ENCODE peak calls at places on chromosomes 5 and 9, in seven cellular contexts. O is RKO; C is stimulated activated CD4-positive, alpha-beta T cell treated with anti-CD3 and anti-CD28 coated beads, Interleukin-4, amount 100 ng/mL, for 24 hours; X is HTR-8/SVneo; P is sigmoid colon; V is NCI-H1105; E is substantia nigra. S is an unnamed sample.

GRCh38 chr5:1187950-1188334 is 13.5 kb upstream of the SLC6A19 start:
- DNase-seq in E (no peak), C (no peak), P (no peak), O (no peak), V (no peak), X (no peak), S (no peak)

GRCh38 chr5:115586525-115587146 is 15.6 kb downstream of the TICAM2 start:
- DNase-seq in C (no peak), V (no peak), E (no peak), X (peak), P (no peak), O (peak), S (no peak)

GRCh38 chr5:163569284-163569683 is 63.9 kb downstream of the MAT2B start:
- DNase-seq in O (peak), E (no peak), C (no peak), P (no peak), V (no peak), X (no peak), S (no peak)

GRCh38 chr5:102749416-102750021 is 5.6 kb upstream of the PAM start:
- DNase-seq in X (no peak), P (no peak), E (no peak), C (no peak), V (peak), O (no peak), S (no peak)

GRCh38 chr5:88256872-88257271 is 11.8 kb downstream of the TMEM161B start:
- DNase-seq in C (no peak), X (no peak), E (no peak), V (no peak), O (no peak), P (no peak), S (no peak)

GRCh38 chr9:91186311-91187101 is 175.2 kb downstream of the AUH start:
- DNase-seq in E (no peak), V (no peak), O (peak), X (no peak), C (no peak), P (no peak), S (no peak)

GRCh38 chr9:72974501-72974900 is 21.6 kb upstream of the ALDH1A1 start:
- DNase-seq in X (no peak), C (no peak), O (no peak), V (no peak), P (no peak), E (no peak), S (no peak)

GRCh38 chr9:137308102-137308619 is 6.1 kb upstream of the NRARP start:
- DNase-seq in C (no peak), E (no peak), O (no peak), P (no peak), V (no peak), X (no peak), S (no peak)

GRCh38 chr9:5566054-5566618 is 55.8 kb downstream of the PDCD1LG2 start:
- DNase-seq in V (no peak), X (no peak), P (no peak), C (no peak), E (no peak), O (no peak), S (no peak)

GRCh38 chr5:68924490-68925145 is 169.2 kb upstream of the SLC30A5 start:
- DNase-seq in O (no peak), C (no peak), X (no peak), P (no peak), E (no peak), V (no peak), S (no peak)

GRCh38 chr5:142339781-142340180 is 15.0 kb upstream of the SPRY4 start:
- DNase-seq in C (no peak), X (no peak), O (no peak), E (no peak), V (no peak), P (peak), S (no peak)

GRCh38 chr5:89268460-89268859 is 385.5 kb upstream of the MEF2C start:
- DNase-seq in P (no peak), V (no peak), X (no peak), O (no peak), E (no peak), C (no peak), S (no peak)

GRCh38 chr5:37533851-37534250 is 154.7 kb downstream of the WDR70 start:
- DNase-seq in X (no peak), V (no peak), O (no peak), E (no peak), P (no peak), C (no peak), S (no peak)

GRCh38 chr9:95552814-95553546 is 36.2 kb upstream of the PTCH1 start:
- DNase-seq in E (no peak), V (no peak), P (no peak), X (no peak), C (peak), O (no peak), S (no peak)

GRCh38 chr5:108686676-108687075 is 61.0 kb upstream of the FER start:
- DNase-seq in C (no peak), V (no peak), X (no peak), O (no peak), P (no peak), E (no peak), S (no peak)

GRCh38 chr5:93378073-93378472 is 202.9 kb downstream of the NR2F1-AS1 start:
- DNase-seq in V (no peak), X (no peak), P (no peak), E (no peak), C (no peak), O (peak), S (peak)

GRCh38 chr5:107523019-107523680 is 147.6 kb downstream of the EFNA5 start:
- DNase-seq in X (no peak), V (no peak), E (no peak), P (no peak), O (no peak), C (no peak), S (no peak)

GRCh38 chr5:136516617-136517016 is 151.3 kb upstream of the TRPC7 start:
- DNase-seq in E (no peak), C (no peak), O (no peak), X (no peak), P (no peak), V (no peak), S (no peak)

GRCh38 chr9:4964540-4964939 is 20.5 kb upstream of the JAK2 start:
- DNase-seq in V (no peak), X (no peak), E (no peak), P (no peak), C (no peak), O (no peak), S (no peak)

GRCh38 chr5:127041571-127041970 is 11.2 kb upstream of the MARCHF3 start:
- DNase-seq in O (no peak), E (no peak), C (no peak), P (no peak), V (no peak), X (no peak), S (no peak)

GRCh38 chr5:159017787-159018186 is 81.9 kb downstream of the EBF1 start:
- DNase-seq in X (peak), C (no peak), E (no peak), O (no peak), P (peak), V (no peak), S (no peak)

GRCh38 chr5:179696605-179697004 is 2.2 kb upstream of the CANX start:
- DNase-seq in V (no peak), E (no peak), P (no peak), O (no peak), C (no peak), X (no peak), S (no peak)

S was measured in NCI-H1436 treated with DMSO at 0.1 percent for 48 hours.